ENCODE peak calls at places on chromosomes 11 and 22, in four cellular contexts. H is A549, Y is transverse colon, X is cardiac muscle cell. I is an unnamed sample.

GRCh38 chr11:80593981-80594380 is 1153.2 kb upstream of the TENM4 start:
- DNase-seq in H (peak; percentile 7), Y (peak; percentile 37), X (no peak), I (peak; percentile 57)

GRCh38 chr11:72951815-72952340 is 137.7 kb downstream of the ATG16L2 start:
- DNase-seq in H (no peak), Y (no peak), X (no peak), I (no peak)

GRCh38 chr11:69155302-69156198 is at the start of gene SMIM38:
- DNase-seq in H (no peak), Y (no peak), X (no peak), I (no peak)

GRCh38 chr11:13287026-13287425 is 9.4 kb downstream of the BMAL1 start:
- DNase-seq in Y (no peak), X (no peak), H (no peak), I (no peak)

GRCh38 chr22:19546680-19547079 is 22.5 kb upstream of the CLDN5 start:
- DNase-seq in H (no peak), X (no peak), Y (no peak), I (no peak)

GRCh38 chr11:586376-587316 is 10.4 kb downstream of the PHRF1 start:
- DNase-seq in Y (no peak), H (no peak), X (no peak), I (no peak)

GRCh38 chr22:19149047-19149883 is 827 bp downstream of the GSC2 start:
- DNase-seq in H (no peak), Y (no peak), X (peak; percentile 8), I (no peak)

GRCh38 chr11:116422976-116423375 is 349.8 kb downstream of the BUD13 start:
- DNase-seq in H (no peak), X (peak; percentile 67), Y (no peak), I (no peak)

GRCh38 chr11:35983965-35984364 is 40.1 kb downstream of the LDLRAD3 start:
- DNase-seq in X (no peak), Y (no peak), H (no peak), I (no peak)

GRCh38 chr22:48084041-48084748 is 1321.7 kb downstream of the TBC1D22A start:
- DNase-seq in X (no peak), H (no peak), Y (no peak), I (no peak)

GRCh38 chr11:31770011-31770410 is 41.1 kb downstream of the PAX6 start:
- DNase-seq in X (no peak), Y (no peak), H (no peak), I (no peak)

DNA sequence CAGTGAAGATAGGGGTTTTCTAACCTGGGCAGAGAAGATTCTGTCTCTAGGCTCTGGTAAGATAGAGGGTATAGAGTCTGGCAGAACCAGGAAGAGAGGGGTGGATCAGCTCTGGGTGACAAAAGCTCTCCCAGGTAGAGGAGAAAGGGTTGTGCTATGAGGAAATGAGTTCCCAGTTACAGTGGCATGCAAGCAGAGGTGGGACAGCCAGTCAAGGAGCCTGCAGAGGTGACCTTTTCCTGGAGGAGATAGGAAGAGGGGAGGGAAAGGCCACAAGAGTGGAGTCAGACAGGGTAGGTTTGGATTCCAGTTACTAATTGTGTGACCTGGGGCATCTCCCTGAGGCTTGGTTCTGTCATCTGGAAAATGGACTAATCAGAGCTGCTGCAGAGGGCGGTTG is 3.4 kb upstream of the CAPN5 start:
- DNase-seq in H (no peak), Y (no peak), X (no peak), I (no peak)
- H3K4me1 ChIP-seq in H (peaks cover 26% of the 10 kb centered on the region), Y (no peaks in the 10 kb centered on the region), X (no peaks in the 10 kb centered on the region), I (peaks cover 28% of the 10 kb centered on the region)

GRCh38 chr22:27474112-27474571 is 327.4 kb downstream of the MN1 start:
- DNase-seq in H (no peak), X (no peak), Y (no peak), I (no peak)
- H3K4me1 ChIP-seq in H (peaks cover 40% of the 10 kb centered on the region), X (peaks cover 16% of the 10 kb centered on the region), Y (no peaks in the 10 kb centered on the region), I (peaks cover 26% of the 10 kb centered on the region)

DNA sequence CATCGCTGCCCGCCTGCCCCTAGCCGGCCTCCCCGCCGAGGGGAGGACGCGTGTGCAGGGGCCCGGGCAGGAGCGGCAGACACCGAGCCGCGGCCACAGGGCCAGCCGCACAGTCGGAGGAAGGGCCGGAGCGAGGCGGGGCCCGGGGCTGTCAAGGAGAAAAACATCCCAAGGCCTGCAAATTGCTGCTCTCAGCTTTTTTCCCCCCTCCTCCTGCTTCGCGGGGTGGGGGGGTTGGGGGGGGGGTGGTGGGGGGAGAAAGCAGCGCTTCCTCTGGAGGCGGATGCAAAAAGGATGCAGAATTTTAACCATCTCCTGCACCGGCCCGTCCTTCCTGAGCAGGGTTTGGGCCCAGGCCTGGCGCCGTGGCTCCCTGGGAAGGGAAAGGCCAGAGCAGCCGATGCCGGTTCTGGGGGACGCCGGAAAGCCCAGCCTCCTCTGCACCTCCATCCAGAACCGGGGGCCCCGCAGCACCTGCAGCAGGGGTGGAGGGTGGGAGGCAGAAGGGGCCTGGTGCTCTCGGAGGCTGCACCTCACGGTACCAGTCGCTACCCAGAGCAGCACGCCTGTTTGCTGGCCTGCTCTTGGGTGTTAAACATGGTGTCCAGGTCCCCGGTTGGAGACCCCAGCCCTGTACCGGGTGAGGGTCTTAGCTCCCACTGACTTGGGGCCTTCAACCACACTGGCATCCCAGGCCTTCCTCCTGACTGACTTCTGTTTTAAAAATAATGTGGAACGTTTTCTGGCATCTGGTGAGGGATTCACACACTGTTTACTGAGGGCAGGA is 77.3 kb upstream of the WNT7B start:
- DNase-seq in Y (peak; percentile 70), H (no peak), X (no peak), I (no peak)
- H3K4me1 ChIP-seq in Y (peaks cover 48% of the 10 kb centered on the region), H (peaks cover 43% of the 10 kb centered on the region), X (no peaks in the 10 kb centered on the region), I (peaks cover 8% of the 10 kb centered on the region)

GRCh38 chr11:57773026-57773598 is 11.5 kb downstream of the CTNND1 start:
- DNase-seq in X (no peak), H (no peak), Y (no peak), I (no peak)
- H3K4me1 ChIP-seq in X (peaks cover 47% of the 10 kb centered on the region), H (peaks cover 65% of the 10 kb centered on the region), Y (peaks cover 59% of the 10 kb centered on the region), I (peaks cover 38% of the 10 kb centered on the region)

GRCh38 chr11:3156661-3157311 is 8.3 kb downstream of the OSBPL5 start:
- DNase-seq in Y (no peak), X (no peak), H (no peak), I (no peak)

GRCh38 chr11:3158821-3159220 is 6.3 kb downstream of the OSBPL5 start:
- DNase-seq in Y (no peak), H (no peak), X (no peak), I (no peak)

GRCh38 chr11:3157381-3158130 is 7.6 kb downstream of the OSBPL5 start:
- DNase-seq in H (no peak), X (no peak), Y (no peak), I (no peak)

GRCh38 chr11:3159296-3160190 is 5.6 kb downstream of the OSBPL5 start:
- DNase-seq in Y (peak; percentile 56), X (peak; percentile 60), H (no peak), I (peak; percentile 65)

DNA sequence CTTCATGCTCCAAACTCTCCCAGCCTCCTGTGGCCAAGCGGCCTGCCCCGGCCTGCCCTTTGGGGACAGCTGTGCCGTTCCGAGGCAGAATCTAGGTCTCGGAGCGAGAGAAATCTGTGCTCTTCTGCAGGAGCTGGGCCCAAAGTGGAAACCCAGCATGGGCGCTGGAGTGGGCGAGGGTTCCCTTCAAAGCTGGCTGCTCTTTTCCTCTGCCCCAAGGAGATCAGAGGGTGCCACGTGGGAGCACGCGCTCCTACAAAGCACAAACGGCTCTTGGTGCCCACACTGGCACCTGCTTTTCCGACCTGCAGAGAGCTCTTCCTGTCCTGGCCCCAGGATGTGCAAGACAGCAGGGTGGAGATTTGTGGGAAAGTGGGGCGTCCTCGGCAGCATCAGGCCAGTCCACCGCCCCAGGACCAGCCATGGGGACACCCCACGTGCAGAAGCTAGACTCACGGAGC is 6.9 kb downstream of the OSBPL5 start:
- DNase-seq in X (no peak), Y (peak; percentile 4), H (no peak), I (no peak)
- H3K4me1 ChIP-seq in X (peaks cover 55% of the 10 kb centered on the region), Y (peaks cover 49% of the 10 kb centered on the region), H (peaks cover 12% of the 10 kb centered on the region), I (peaks cover 44% of the 10 kb centered on the region)

GRCh38 chr11:58433638-58434203 is 5.8 kb upstream of the OR5B2 start:
- DNase-seq in H (no peak), Y (no peak), X (no peak), I (no peak)

GRCh38 chr11:58434217-58434616 is 6.3 kb upstream of the OR5B2 start:
- DNase-seq in X (no peak), Y (no peak), H (no peak), I (no peak)

GRCh38 chr11:58428021-58428420 is at the start of gene OR5B2:
- DNase-seq in Y (no peak), X (no peak), H (no peak), I (no peak)

DNA sequence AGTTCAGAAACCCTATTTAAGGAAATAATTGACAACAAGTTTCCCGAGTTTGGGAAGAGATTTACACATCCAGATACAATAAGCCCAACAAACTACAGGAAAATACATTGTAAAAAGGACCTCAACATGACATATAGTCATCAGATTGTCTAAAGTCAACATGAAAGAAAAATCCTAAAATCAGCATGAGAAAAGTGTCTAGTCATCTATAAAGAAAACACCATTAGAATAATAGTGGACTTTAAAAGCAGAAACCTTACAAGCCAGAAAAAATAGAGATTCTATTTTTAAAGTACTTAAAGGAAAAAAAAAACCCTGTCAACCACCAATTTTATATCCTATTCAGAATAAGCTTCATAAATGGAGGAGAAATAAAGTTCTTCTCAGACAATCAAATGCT is 1.4 kb upstream of the OR5B2 start:
- DNase-seq in H (no peak), X (no peak), Y (no peak), I (no peak)
- H3K4me1 ChIP-seq in H (no peaks in the 10 kb centered on the region), X (no peaks in the 10 kb centered on the region), Y (no peaks in the 10 kb centered on the region), I (no peaks in the 10 kb centered on the region)